ENCODE peak calls at places on chromosomes 1 and 21, in ten cellular contexts. F, I, U, T, E, H, V, J, M and L are unnamed samples.

GRCh38 chr1:224357626-224358124 is 996 bp downstream of the CNIH4 start:
- DNase-seq in H (no peak), E (peak), V (no peak), J (no peak), F (no peak), M (no peak), U (no peak), T (no peak), I (no peak), L (no peak)

GRCh38 chr1:203570805-203571204 is 55.8 kb upstream of the ATP2B4 start:
- DNase-seq in M (no peak), T (no peak), I (no peak), H (no peak), U (no peak), J (no peak), E (no peak), F (no peak), V (no peak), L (no peak)

GRCh38 chr1:66258404-66259105 is 275.4 kb upstream of the SGIP1 start:
- DNase-seq in M (no peak), V (no peak), I (no peak), T (no peak), H (no peak), E (peak), J (no peak), U (no peak), F (no peak), L (no peak)

GRCh38 chr1:212680691-212681090 is 18.9 kb downstream of the BATF3 start:
- DNase-seq in I (no peak), H (no peak), J (no peak), V (no peak), U (no peak), T (no peak), F (no peak), M (no peak), E (no peak), L (no peak)

GRCh38 chr1:19978143-19978542 is 1.3 kb downstream of the PLA2G2A start:
- DNase-seq in V (no peak), F (no peak), E (no peak), I (no peak), M (no peak), J (no peak), U (no peak), H (no peak), T (no peak), L (no peak)

GRCh38 chr1:32240140-32240951 is 6.7 kb upstream of the FAM167B start:
- DNase-seq in T (peak), E (peak), H (peak), I (peak), F (peak), M (peak), V (peak), J (peak), U (no peak), L (peak)

GRCh38 chr1:208256556-208256955 is 12.4 kb upstream of the PLXNA2 start:
- DNase-seq in M (no peak), T (no peak), U (no peak), E (no peak), V (no peak), H (no peak), I (no peak), F (no peak), J (no peak), L (no peak)

GRCh38 chr1:172778461-172779455 is 119.9 kb downstream of the FASLG start:
- DNase-seq in T (no peak), V (no peak), J (no peak), U (no peak), M (no peak), F (no peak), H (no peak), I (no peak), E (no peak), L (no peak)

GRCh38 chr1:218829143-218829542 is 344.5 kb upstream of the LYPLAL1 start:
- DNase-seq in F (no peak), V (no peak), H (no peak), I (no peak), E (peak), U (no peak), T (no peak), J (no peak), M (no peak), L (no peak)

GRCh38 chr1:27057801-27058647 is 45.4 kb upstream of the TENT5B start:
- DNase-seq in H (no peak), E (no peak), J (no peak), U (no peak), M (no peak), I (no peak), V (no peak), T (no peak), F (no peak), L (no peak)

GRCh38 chr1:228352677-228353481 is 53.8 kb downstream of the TRIM11 start:
- DNase-seq in H (no peak), V (no peak), M (no peak), U (no peak), E (no peak), T (no peak), J (no peak), F (peak), I (no peak), L (peak)
- TF ChIP-seq POLR2A in H (no peak), V (no peak), M (no peak), U (no peak), E (no peak), T (no peak), J (no peak), F (no peak), I (no peak), L (no peak)

GRCh38 chr1:51518033-51518729 is 885 bp downstream of the EPS15 start:
- DNase-seq in J (no peak), F (peak), E (peak), V (peak), M (peak), I (peak), H (peak), U (peak), T (no peak), L (peak)
- TF ChIP-seq POLR2A in J (peak), F (peak), E (no peak), V (no peak), M (no peak), I (no peak), H (no peak), U (no peak), T (no peak), L (no peak)

GRCh38 chr1:100950776-100951175 is 54.9 kb downstream of the SLC30A7 start:
- DNase-seq in F (no peak), I (no peak), M (no peak), H (no peak), V (no peak), E (peak), T (no peak), J (no peak), U (no peak), L (no peak)
- TF ChIP-seq POLR2A in F (no peak), I (no peak), M (no peak), H (no peak), V (no peak), E (no peak), T (no peak), J (no peak), U (no peak), L (no peak)

GRCh38 chr1:77978293-77978968 is 441 bp downstream of the FUBP1 start:
- DNase-seq in J (no peak), F (peak), E (peak), I (peak), V (peak), T (peak), M (peak), U (peak), H (peak), L (peak)
- TF ChIP-seq POLR2A in J (peak), F (peak), E (peak), I (no peak), V (no peak), T (no peak), M (peak), U (no peak), H (no peak), L (peak)

GRCh38 chr1:6185151-6185550 is 5.0 kb upstream of the CHD5 start:
- DNase-seq in V (no peak), M (no peak), U (no peak), J (no peak), F (no peak), H (no peak), E (peak), T (no peak), I (no peak), L (no peak)

GRCh38 chr1:6184083-6184783 is 4.1 kb upstream of the CHD5 start:
- DNase-seq in I (no peak), V (no peak), H (no peak), E (no peak), U (no peak), F (no peak), M (no peak), T (no peak), J (no peak), L (no peak)

GRCh38 chr1:6183520-6183989 is 3.4 kb upstream of the CHD5 start:
- DNase-seq in H (no peak), U (no peak), I (no peak), E (peak), M (no peak), F (no peak), J (no peak), T (no peak), V (no peak), L (no peak)

GRCh38 chr1:6188466-6188865 is 8.3 kb upstream of the CHD5 start:
- DNase-seq in V (no peak), E (no peak), T (no peak), I (no peak), H (no peak), J (no peak), F (no peak), M (no peak), U (no peak), L (no peak)

GRCh38 chr1:6185635-6186382 is 5.7 kb upstream of the CHD5 start:
- DNase-seq in M (no peak), V (no peak), T (no peak), I (no peak), H (no peak), U (no peak), F (no peak), E (peak), J (no peak), L (no peak)
- TF ChIP-seq POLR2A in M (no peak), V (no peak), T (no peak), I (no peak), H (no peak), U (no peak), F (no peak), E (no peak), J (no peak), L (no peak)

GRCh38 chr1:28244549-28245251 is 8.8 kb downstream of the ATP5IF1 start:
- DNase-seq in F (no peak), J (no peak), E (no peak), U (no peak), I (peak), M (no peak), V (no peak), H (no peak), T (no peak), L (peak)
- TF ChIP-seq POLR2A in F (no peak), J (no peak), E (no peak), U (no peak), I (no peak), M (no peak), V (no peak), H (no peak), T (no peak), L (no peak)

GRCh38 chr21:33554982-33555344 is 12.1 kb downstream of the SON start:
- DNase-seq in U (no peak), I (no peak), H (no peak), F (no peak), M (no peak), E (no peak), T (no peak), J (no peak), V (no peak), L (no peak)
- TF ChIP-seq POLR2A in U (no peak), I (no peak), H (no peak), F (no peak), M (no peak), E (no peak), T (no peak), J (no peak), V (no peak), L (no peak)

DNA sequence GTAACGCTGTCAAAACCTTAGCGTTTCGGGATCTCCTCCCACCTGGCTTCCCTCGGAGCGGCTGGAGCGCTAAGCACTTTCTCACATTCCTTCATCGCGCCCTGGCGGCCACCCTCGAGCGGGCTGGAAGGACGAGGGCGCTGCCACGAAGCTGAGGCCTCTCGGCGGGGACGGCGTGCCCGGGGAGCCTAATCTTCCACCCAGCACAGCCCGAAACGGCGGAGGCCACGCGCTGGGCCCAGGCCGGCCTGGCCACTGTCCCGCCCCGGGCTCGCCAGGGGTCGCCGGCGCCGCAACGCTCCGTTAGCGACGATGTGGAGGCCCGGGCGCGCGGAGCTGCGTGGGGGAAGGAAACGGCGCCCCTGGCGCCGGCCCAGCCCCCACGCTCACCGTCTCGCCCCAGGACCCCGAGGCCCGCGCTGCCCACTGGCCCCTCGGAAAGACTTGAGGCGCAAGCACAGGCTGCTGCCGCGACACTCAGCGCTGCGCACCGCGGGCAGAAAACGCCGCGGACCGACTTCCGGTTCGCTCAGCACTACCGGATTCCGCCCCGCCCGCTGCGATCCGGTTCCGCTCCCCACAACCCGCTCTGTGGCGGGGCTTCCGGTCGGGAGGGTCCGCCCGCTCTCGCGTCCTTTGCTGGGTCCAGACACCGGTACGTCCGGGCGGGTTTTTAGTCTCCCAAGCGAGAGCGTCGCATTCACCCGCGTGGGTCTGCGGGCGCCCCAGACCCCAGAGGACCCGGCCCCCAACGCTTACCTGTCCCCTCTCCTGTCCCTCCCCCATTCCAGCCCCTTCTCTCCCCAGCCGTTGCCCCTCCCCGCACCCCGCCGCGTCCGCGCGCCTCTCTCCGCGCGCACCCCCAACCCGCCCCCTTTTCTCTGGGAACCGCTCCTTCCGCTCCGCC is at the start of gene YBEY:
- DNase-seq in U (peak), T (peak), H (peak), F (peak), E (peak), I (peak), J (peak), V (peak), M (peak), L (peak)
- TF ChIP-seq POLR2A in U (no peak), T (peak), H (peak), F (peak), E (peak), I (no peak), J (no peak), V (no peak), M (peak), L (peak)

GRCh38 chr1:150551049-150551783 is 2.0 kb downstream of the ADAMTSL4 start:
- DNase-seq in F (peak), I (no peak), J (no peak), U (no peak), E (no peak), H (no peak), V (no peak), T (no peak), M (no peak), L (peak)

GRCh38 chr1:150549496-150550221 is 451 bp downstream of the ADAMTSL4 start:
- DNase-seq in T (peak), M (no peak), E (no peak), V (no peak), J (no peak), I (no peak), H (no peak), U (no peak), F (peak), L (peak)

GRCh38 chr1:150550222-150551048 is 1.2 kb downstream of the ADAMTSL4 start:
- DNase-seq in I (no peak), T (no peak), H (no peak), M (no peak), E (no peak), J (no peak), F (peak), V (no peak), U (no peak), L (no peak)

GRCh38 chr1:150548324-150548631 is 930 bp upstream of the ADAMTSL4 start:
- DNase-seq in M (no peak), F (no peak), U (no peak), T (no peak), V (no peak), J (no peak), E (no peak), I (no peak), H (no peak), L (no peak)

GRCh38 chr1:150548632-150549495 is at the start of gene ADAMTSL4:
- DNase-seq in J (no peak), F (peak), T (peak), E (peak), V (peak), I (no peak), H (no peak), U (no peak), M (no peak), L (peak)
- TF ChIP-seq POLR2A in J (no peak), F (no peak), T (no peak), E (peak), V (no peak), I (no peak), H (no peak), U (no peak), M (peak), L (peak)